ENCODE peak calls at places on chromosomes 3 and 15, in eight cellular contexts. K is AG08396; C is ovary; B is activated CD4-positive, alpha-beta T cell treated with anti-CD3 and anti-CD28 coated beads for 4 hours; L is GM23248; M is EL; O is NCI-H1105 treated with DMSO at 0.1 percent for 48 hours; Y is coronary artery. R is an unnamed sample.

GRCh38 chr3:158121295-158121694 is 11.4 kb downstream of the RSRC1 start:
- DNase-seq in K (no peak), L (no peak), B (no peak), C (no peak), M (no peak), Y (no peak), O (no peak), R (no peak)

GRCh38 chr3:197261164-197261509 is 37.3 kb downstream of the DLG1 start:
- DNase-seq in C (no peak), L (no peak), B (no peak), M (no peak), O (no peak), K (no peak), Y (no peak), R (no peak)

GRCh38 chr3:195794708-195795107 is 17.0 kb downstream of the MUC4 start:
- DNase-seq in C (no peak), L (peak; percentile 33), B (no peak), K (no peak), O (no peak), M (no peak), Y (no peak), R (no peak)

GRCh38 chr3:149541091-149541491 is 66.6 kb downstream of the TM4SF4 start:
- DNase-seq in O (no peak), K (no peak), B (no peak), L (peak; percentile 51), C (peak; percentile 13), M (no peak), Y (no peak), R (no peak)

GRCh38 chr3:11530153-11530721 is 113.5 kb downstream of the VGLL4 start:
- DNase-seq in B (no peak), L (peak; percentile 85), O (peak; percentile 70), Y (no peak), C (peak; percentile 76), M (peak; percentile 93), K (peak; percentile 86), R (no peak)

GRCh38 chr3:72147600-72147999 is 362.7 kb upstream of the PROK2 start:
- DNase-seq in C (no peak), B (no peak), K (no peak), Y (no peak), L (no peak), M (no peak), O (no peak), R (no peak)

GRCh38 chr15:32730677-32731654 is 13.2 kb downstream of the GREM1 start:
- DNase-seq in K (peak; percentile 41), M (no peak), Y (no peak), O (no peak), B (no peak), L (peak; percentile 55), C (no peak), R (no peak)

GRCh38 chr3:134708671-134709070 is 57.8 kb upstream of the KY start:
- DNase-seq in K (no peak), Y (no peak), B (no peak), L (peak; percentile 67), M (peak; percentile 22), O (no peak), C (no peak), R (no peak)

GRCh38 chr3:108528459-108529231 is 18.2 kb upstream of the MYH15 start:
- DNase-seq in O (no peak), C (no peak), Y (no peak), B (no peak), K (no peak), L (no peak), M (no peak), R (no peak)

GRCh38 chr15:76366714-76367113 is 30.1 kb downstream of the ISL2 start:
- DNase-seq in L (no peak), Y (no peak), B (no peak), M (no peak), K (no peak), O (peak; percentile 51), C (no peak), R (no peak)

GRCh38 chr3:138775254-138775595 is 59.5 kb downstream of the PIK3CB start:
- DNase-seq in Y (no peak), O (peak; percentile 69), B (no peak), K (no peak), L (peak; percentile 15), C (no peak), M (no peak), R (no peak)

GRCh38 chr15:80174017-80174746 is 21.4 kb downstream of the FAH start:
- DNase-seq in Y (peak; percentile 85), B (no peak), O (no peak), M (peak; percentile 72), L (peak; percentile 97), C (no peak), K (peak; percentile 75), R (no peak)

GRCh38 chr15:65957451-65957850 is 88.2 kb downstream of the RAB11A start:
- DNase-seq in O (peak; percentile 90), M (no peak), Y (no peak), B (no peak), C (no peak), K (no peak), L (no peak), R (no peak)

GRCh38 chr3:5580821-5581220 is 393.3 kb downstream of the EDEM1 start:
- DNase-seq in K (no peak), O (no peak), M (no peak), Y (no peak), C (no peak), L (no peak), B (no peak), R (no peak)

GRCh38 chr15:56242576-56243116 is 1.0 kb downstream of the RFX7 start:
- DNase-seq in K (no peak), B (no peak), M (no peak), C (no peak), L (peak; percentile 32), O (no peak), Y (no peak), R (no peak)

GRCh38 chr15:78058401-78058935 is 19.0 kb downstream of the TBC1D2B start:
- DNase-seq in O (no peak), L (no peak), Y (no peak), K (no peak), C (no peak), M (no peak), B (no peak), R (no peak)

GRCh38 chr15:95853350-95853749 is 477.1 kb upstream of the NR2F2 start:
- DNase-seq in Y (no peak), M (peak; percentile 17), K (no peak), B (no peak), L (peak; percentile 28), O (no peak), C (no peak), R (no peak)

GRCh38 chr3:111081008-111081545 is 9.5 kb downstream of the NECTIN3 start:
- DNase-seq in O (no peak), C (no peak), M (peak; percentile 68), B (no peak), L (peak; percentile 66), Y (no peak), K (peak; percentile 15), R (no peak)

GRCh38 chr3:26703519-26703918 is 80.9 kb downstream of the LRRC3B start:
- DNase-seq in C (no peak), B (no peak), M (no peak), L (no peak), Y (no peak), K (no peak), O (no peak), R (no peak)

GRCh38 chr3:113222412-113223086 is 11.2 kb downstream of the BOC start:
- DNase-seq in O (peak; percentile 83), B (no peak), M (no peak), C (no peak), Y (no peak), K (no peak), L (peak; percentile 31), R (no peak)

GRCh38 chr3:99172736-99173657 is 271.5 kb upstream of the DCBLD2 start:
- DNase-seq in K (peak; percentile 44), Y (no peak), B (peak; percentile 3), C (no peak), L (peak; percentile 79), O (peak; percentile 68), M (peak; percentile 77), R (no peak)

GRCh38 chr3:139835830-139836655 is 98.9 kb upstream of the CLSTN2 start:
- DNase-seq in O (no peak), Y (no peak), B (no peak), L (no peak), K (no peak), C (no peak), M (no peak), R (no peak)

GRCh38 chr3:36911990-36912804 is 32.7 kb downstream of the TRANK1 start:
- DNase-seq in K (peak; percentile 46), B (peak; percentile 32), O (no peak), L (peak; percentile 66), M (peak; percentile 40), C (no peak), Y (no peak), R (no peak)

GRCh38 chr3:76871655-76872054 is 168.2 kb upstream of the ROBO2 start:
- DNase-seq in L (no peak), O (no peak), K (no peak), M (no peak), C (no peak), Y (no peak), B (no peak), R (no peak)

R was measured in T-helper 9 cell.